ENCODE peak calls at places on chromosomes 4 and X, in nine cellular contexts. One of them, this sample, is unnamed.

GRCh38 chrX:68090266-68090665 is 343.0 kb downstream of the OPHN1 start:
- DNase-seq in erythroblast: no peak
- DNase-seq in adrenal gland: no peak
- DNase-seq in H54: no peak
- DNase-seq in spleen: no peak
- DNase-seq in lower leg skin: no peak
- DNase-seq in HCT116: no peak
- DNase-seq in suprapubic skin: no peak
- DNase-seq in stomach: no peak
- DNase-seq in this sample: no peak

GRCh38 chr4:85812776-85813175 is 337.8 kb downstream of the ARHGAP24 start:
- DNase-seq in erythroblast: no peak
- DNase-seq in adrenal gland: no peak
- DNase-seq in H54: no peak
- DNase-seq in spleen: no peak
- DNase-seq in lower leg skin: no peak
- DNase-seq in HCT116: no peak
- DNase-seq in suprapubic skin: no peak
- DNase-seq in stomach: no peak
- DNase-seq in this sample: no peak

GRCh38 chr4:161252520-161253141 is 911.2 kb downstream of the FSTL5 start:
- DNase-seq in erythroblast: peak
- DNase-seq in adrenal gland: no peak
- DNase-seq in H54: no peak
- DNase-seq in spleen: no peak
- DNase-seq in lower leg skin: no peak
- DNase-seq in HCT116: peak
- DNase-seq in suprapubic skin: no peak
- DNase-seq in stomach: no peak
- DNase-seq in this sample: no peak

GRCh38 chrX:76148753-76149152 is 24.1 kb upstream of the PBDC1 start:
- DNase-seq in erythroblast: peak
- DNase-seq in adrenal gland: peak
- DNase-seq in H54: no peak
- DNase-seq in spleen: peak
- DNase-seq in lower leg skin: peak
- DNase-seq in HCT116: no peak
- DNase-seq in suprapubic skin: peak
- DNase-seq in stomach: no peak
- DNase-seq in this sample: no peak

GRCh38 chr4:183438458-183439113 is 5.8 kb upstream of the CDKN2AIP start:
- DNase-seq in erythroblast: no peak
- DNase-seq in adrenal gland: no peak
- DNase-seq in H54: peak
- DNase-seq in spleen: no peak
- DNase-seq in lower leg skin: no peak
- DNase-seq in HCT116: peak
- DNase-seq in suprapubic skin: no peak
- DNase-seq in stomach: peak
- DNase-seq in this sample: no peak

GRCh38 chr4:99352602-99353580 is at the start of gene ADH1C:
- DNase-seq in erythroblast: no peak
- DNase-seq in adrenal gland: no peak
- DNase-seq in H54: no peak
- DNase-seq in spleen: no peak
- DNase-seq in lower leg skin: no peak
- DNase-seq in HCT116: no peak
- DNase-seq in suprapubic skin: no peak
- DNase-seq in stomach: no peak
- DNase-seq in this sample: no peak

GRCh38 chr4:153555730-153556440 is 89.7 kb downstream of the TMEM131L start:
- DNase-seq in erythroblast: no peak
- DNase-seq in adrenal gland: peak
- DNase-seq in H54: no peak
- DNase-seq in spleen: no peak
- DNase-seq in lower leg skin: no peak
- DNase-seq in HCT116: no peak
- DNase-seq in suprapubic skin: no peak
- DNase-seq in stomach: peak
- DNase-seq in this sample: no peak

GRCh38 chr4:107863850-107864371 is 39.2 kb downstream of the SGMS2 start:
- DNase-seq in erythroblast: no peak
- DNase-seq in adrenal gland: no peak
- DNase-seq in H54: no peak
- DNase-seq in spleen: no peak
- DNase-seq in lower leg skin: no peak
- DNase-seq in HCT116: peak
- DNase-seq in suprapubic skin: no peak
- DNase-seq in stomach: peak
- DNase-seq in this sample: no peak

GRCh38 chr4:170666909-170667308 is 577.2 kb upstream of the AADAT start:
- DNase-seq in erythroblast: no peak
- DNase-seq in adrenal gland: no peak
- DNase-seq in H54: no peak
- DNase-seq in spleen: no peak
- DNase-seq in lower leg skin: no peak
- DNase-seq in HCT116: no peak
- DNase-seq in suprapubic skin: no peak
- DNase-seq in stomach: no peak
- DNase-seq in this sample: no peak

GRCh38 chr4:70838972-70839536 is 636 bp downstream of the GRSF1 start:
- DNase-seq in erythroblast: peak
- DNase-seq in adrenal gland: peak
- DNase-seq in H54: peak
- DNase-seq in spleen: peak
- DNase-seq in lower leg skin: peak
- DNase-seq in HCT116: no peak
- DNase-seq in suprapubic skin: peak
- DNase-seq in stomach: peak
- DNase-seq in this sample: peak

GRCh38 chr4:155371432-155372043 is 5.2 kb downstream of the MAP9 start:
- DNase-seq in erythroblast: peak
- DNase-seq in adrenal gland: no peak
- DNase-seq in H54: no peak
- DNase-seq in spleen: no peak
- DNase-seq in lower leg skin: no peak
- DNase-seq in HCT116: peak
- DNase-seq in suprapubic skin: no peak
- DNase-seq in stomach: no peak
- DNase-seq in this sample: no peak

GRCh38 chrX:114611018-114611619 is 27.2 kb downstream of the HTR2C start:
- DNase-seq in erythroblast: peak
- DNase-seq in adrenal gland: peak
- DNase-seq in H54: no peak
- DNase-seq in spleen: no peak
- DNase-seq in lower leg skin: no peak
- DNase-seq in HCT116: peak
- DNase-seq in suprapubic skin: no peak
- DNase-seq in stomach: peak
- DNase-seq in this sample: no peak

GRCh38 chr4:87843936-87844335 is 11.2 kb downstream of the MEPE start:
- DNase-seq in erythroblast: no peak
- DNase-seq in adrenal gland: no peak
- DNase-seq in H54: peak
- DNase-seq in spleen: no peak
- DNase-seq in lower leg skin: peak
- DNase-seq in HCT116: no peak
- DNase-seq in suprapubic skin: no peak
- DNase-seq in stomach: no peak
- DNase-seq in this sample: no peak

GRCh38 chr4:67151376-67152343 is 393.6 kb downstream of the CENPC start:
- DNase-seq in erythroblast: no peak
- DNase-seq in adrenal gland: no peak
- DNase-seq in H54: no peak
- DNase-seq in spleen: peak
- DNase-seq in lower leg skin: no peak
- DNase-seq in HCT116: no peak
- DNase-seq in suprapubic skin: no peak
- DNase-seq in stomach: no peak
- DNase-seq in this sample: no peak

GRCh38 chr4:72286185-72286584 is 254.4 kb downstream of the NPFFR2 start:
- DNase-seq in erythroblast: no peak
- DNase-seq in adrenal gland: no peak
- DNase-seq in H54: no peak
- DNase-seq in spleen: no peak
- DNase-seq in lower leg skin: no peak
- DNase-seq in HCT116: no peak
- DNase-seq in suprapubic skin: no peak
- DNase-seq in stomach: no peak
- DNase-seq in this sample: no peak

GRCh38 chrX:99752776-99753175 is 657.3 kb downstream of the PCDH19 start:
- DNase-seq in erythroblast: no peak
- DNase-seq in adrenal gland: no peak
- DNase-seq in H54: no peak
- DNase-seq in spleen: no peak
- DNase-seq in lower leg skin: no peak
- DNase-seq in HCT116: no peak
- DNase-seq in suprapubic skin: no peak
- DNase-seq in stomach: no peak
- DNase-seq in this sample: no peak

GRCh38 chrX:111319451-111319850 is 49.2 kb upstream of the CAPN6 start:
- DNase-seq in erythroblast: no peak
- DNase-seq in adrenal gland: no peak
- DNase-seq in H54: no peak
- DNase-seq in spleen: no peak
- DNase-seq in lower leg skin: no peak
- DNase-seq in HCT116: no peak
- DNase-seq in suprapubic skin: no peak
- DNase-seq in stomach: no peak
- DNase-seq in this sample: no peak

DNA sequence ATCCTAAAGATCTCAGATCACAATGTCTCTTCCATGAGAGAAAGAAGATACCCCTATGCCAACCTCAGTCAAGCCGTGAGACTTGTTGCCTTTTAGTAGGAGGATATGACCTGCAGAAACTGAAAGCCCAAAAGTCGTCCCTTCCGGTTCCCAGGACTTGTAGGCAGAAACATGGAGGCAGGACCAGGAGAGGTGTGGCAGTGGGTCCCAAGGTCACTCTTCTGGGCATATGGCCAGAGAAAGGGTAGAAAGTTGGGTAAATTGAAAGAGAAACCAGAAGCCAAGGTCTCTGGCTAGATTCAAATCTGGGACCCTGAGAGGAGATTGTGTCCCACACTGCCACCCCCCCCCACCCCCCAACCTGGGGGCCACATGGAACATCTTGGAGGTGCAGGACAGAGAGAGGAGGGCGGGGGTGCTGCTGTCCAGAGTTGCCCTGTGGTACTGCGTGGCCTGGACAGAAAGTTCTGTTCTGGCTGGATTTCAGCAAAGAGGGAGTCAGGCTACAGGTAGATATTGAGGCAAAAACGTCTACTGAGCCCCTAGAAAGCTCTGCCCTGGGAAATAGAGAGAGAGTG is 55.4 kb downstream of the DDX3X start:
- DNase-seq in erythroblast: no peak
- DNase-seq in adrenal gland: peak
- DNase-seq in H54: no peak
- DNase-seq in spleen: no peak
- DNase-seq in lower leg skin: no peak
- DNase-seq in HCT116: no peak
- DNase-seq in suprapubic skin: no peak
- DNase-seq in stomach: peak
- DNase-seq in this sample: no peak
- TF ChIP-seq POLR2A in erythroblast: no peak
- TF ChIP-seq POLR2A in adrenal gland: no peak
- TF ChIP-seq POLR2A in H54: no peak
- TF ChIP-seq POLR2A in spleen: no peak
- TF ChIP-seq POLR2A in lower leg skin: no peak
- TF ChIP-seq POLR2A in HCT116: no peak
- TF ChIP-seq POLR2A in suprapubic skin: no peak
- TF ChIP-seq POLR2A in stomach: no peak
- TF ChIP-seq POLR2A in this sample: no peak

GRCh38 chr4:77817304-77818076 is 1.7 kb downstream of the CNOT6L start:
- DNase-seq in erythroblast: peak
- DNase-seq in adrenal gland: no peak
- DNase-seq in H54: peak
- DNase-seq in spleen: no peak
- DNase-seq in lower leg skin: no peak
- DNase-seq in HCT116: no peak
- DNase-seq in suprapubic skin: no peak
- DNase-seq in stomach: no peak
- DNase-seq in this sample: no peak
- TF ChIP-seq POLR2A in erythroblast: no peak
- TF ChIP-seq POLR2A in adrenal gland: no peak
- TF ChIP-seq POLR2A in H54: no peak
- TF ChIP-seq POLR2A in spleen: no peak
- TF ChIP-seq POLR2A in lower leg skin: no peak
- TF ChIP-seq POLR2A in HCT116: no peak
- TF ChIP-seq POLR2A in suprapubic skin: no peak
- TF ChIP-seq POLR2A in stomach: no peak
- TF ChIP-seq POLR2A in this sample: no peak

GRCh38 chrX:18983711-18984380 is at the start of gene PHKA2:
- DNase-seq in erythroblast: no peak
- DNase-seq in adrenal gland: peak
- DNase-seq in H54: peak
- DNase-seq in spleen: no peak
- DNase-seq in lower leg skin: peak
- DNase-seq in HCT116: no peak
- DNase-seq in suprapubic skin: peak
- DNase-seq in stomach: peak
- DNase-seq in this sample: no peak
- TF ChIP-seq POLR2A in erythroblast: no peak
- TF ChIP-seq POLR2A in adrenal gland: no peak
- TF ChIP-seq POLR2A in H54: no peak
- TF ChIP-seq POLR2A in spleen: no peak
- TF ChIP-seq POLR2A in lower leg skin: no peak
- TF ChIP-seq POLR2A in HCT116: no peak
- TF ChIP-seq POLR2A in suprapubic skin: no peak
- TF ChIP-seq POLR2A in stomach: no peak
- TF ChIP-seq POLR2A in this sample: no peak

DNA sequence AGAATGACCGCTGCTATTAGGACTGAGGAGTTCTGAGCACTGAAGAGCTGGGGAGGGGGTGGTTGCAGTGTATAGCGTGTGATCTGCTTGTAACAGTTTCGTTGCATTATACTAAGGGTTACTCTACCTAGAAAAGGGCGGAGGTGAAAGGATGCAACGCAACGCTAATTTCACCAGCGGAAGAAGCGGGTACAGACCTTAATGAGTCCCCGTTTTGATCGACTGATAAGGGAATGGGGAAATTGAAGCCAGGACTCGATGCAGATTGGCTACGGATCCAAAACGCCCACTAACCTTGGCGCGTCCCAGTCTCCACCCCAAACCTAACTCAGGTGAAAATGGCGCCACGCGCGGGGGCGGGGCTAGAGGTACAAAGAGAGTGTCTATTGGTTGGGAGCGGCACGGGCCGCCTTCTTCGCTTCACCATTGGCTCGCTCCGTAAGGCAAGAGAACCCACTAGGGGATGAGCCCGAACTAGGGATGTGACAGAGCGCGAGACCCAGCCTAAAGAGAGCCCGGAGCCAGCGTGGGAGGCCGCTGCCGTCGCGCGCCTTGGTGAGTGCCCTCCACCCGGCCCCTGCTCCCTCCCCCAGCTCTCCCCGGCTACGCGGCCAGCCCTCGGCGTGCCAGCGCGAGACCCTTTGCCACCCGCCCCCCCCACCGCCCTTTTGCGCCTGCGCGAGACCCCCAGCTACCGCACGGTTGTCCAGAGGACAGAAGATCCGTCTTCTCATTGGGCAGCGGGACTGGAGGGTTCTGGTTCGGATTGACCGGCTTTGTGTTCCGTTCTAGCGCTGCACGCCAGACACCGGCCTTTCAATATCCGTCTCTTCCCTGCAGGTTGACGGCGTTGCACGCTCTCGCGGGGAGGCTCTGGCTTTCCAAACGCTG is at the start of gene EBP:
- DNase-seq in erythroblast: peak
- DNase-seq in adrenal gland: peak
- DNase-seq in H54: peak
- DNase-seq in spleen: peak
- DNase-seq in lower leg skin: peak
- DNase-seq in HCT116: peak
- DNase-seq in suprapubic skin: peak
- DNase-seq in stomach: peak
- DNase-seq in this sample: peak
- TF ChIP-seq POLR2A in erythroblast: peak
- TF ChIP-seq POLR2A in adrenal gland: no peak
- TF ChIP-seq POLR2A in H54: peak
- TF ChIP-seq POLR2A in spleen: no peak
- TF ChIP-seq POLR2A in lower leg skin: no peak
- TF ChIP-seq POLR2A in HCT116: no peak
- TF ChIP-seq POLR2A in suprapubic skin: no peak
- TF ChIP-seq POLR2A in stomach: no peak
- TF ChIP-seq POLR2A in this sample: peak